ENCODE peak calls at places on chromosome 1, in seven cellular contexts. H is HCT116, E is Panc1, A is LNCaP clone FGC, R is osteoblast, C is Caco-2, T is AG10803. P is an unnamed sample.

GRCh38 chr1:85581138-85581801 is 709 bp downstream of the CCN1 start:
- DNase-seq in H (no peak), E (peak), A (no peak), R (peak), C (peak), T (peak), P (peak)

GRCh38 chr1:17412093-17412870 is 27.2 kb downstream of the RCC2 start:
- DNase-seq in H (no peak), E (no peak), A (no peak), R (peak), C (peak), T (no peak), P (no peak)

GRCh38 chr1:34787461-34788420 is 5.1 kb upstream of the GJA4 start:
- DNase-seq in H (no peak), E (no peak), A (no peak), R (peak), C (no peak), T (peak), P (no peak)

GRCh38 chr1:205585169-205585834 is 46.5 kb downstream of the ELK4 start:
- DNase-seq in H (no peak), E (no peak), A (no peak), R (no peak), C (no peak), T (no peak), P (no peak)

GRCh38 chr1:119675349-119676343 is 27.6 kb upstream of the ZNF697 start:
- DNase-seq in H (peak), E (peak), A (peak), R (peak), C (peak), T (peak), P (peak)

GRCh38 chr1:4837752-4838151 is 183.3 kb downstream of the AJAP1 start:
- DNase-seq in H (no peak), E (no peak), A (no peak), R (no peak), C (no peak), T (no peak), P (no peak)

GRCh38 chr1:156487862-156488261 is 12.7 kb downstream of the MEF2D start:
- DNase-seq in H (no peak), E (no peak), A (no peak), R (no peak), C (no peak), T (no peak), P (no peak)

GRCh38 chr1:57270926-57271698 is 152.7 kb downstream of the DAB1 start:
- DNase-seq in H (no peak), E (no peak), A (no peak), R (no peak), C (no peak), T (no peak), P (no peak)

GRCh38 chr1:209875510-209875909 is 47.7 kb downstream of the UTP25 start:
- DNase-seq in H (peak), E (no peak), A (no peak), R (no peak), C (peak), T (peak), P (no peak)

GRCh38 chr1:178224358-178224757 is 130.5 kb downstream of the RASAL2 start:
- DNase-seq in H (no peak), E (no peak), A (no peak), R (no peak), C (no peak), T (no peak), P (no peak)

GRCh38 chr1:40044065-40044575 is 3.6 kb downstream of the CAP1 start:
- DNase-seq in H (no peak), E (no peak), A (no peak), R (no peak), C (no peak), T (no peak), P (no peak)

GRCh38 chr1:179926494-179927205 is 28.0 kb upstream of the CEP350 start:
- DNase-seq in H (no peak), E (no peak), A (no peak), R (peak), C (no peak), T (peak), P (no peak)

GRCh38 chr1:89573410-89573809 is 48.8 kb downstream of the LRRC8B start:
- DNase-seq in H (no peak), E (no peak), A (no peak), R (no peak), C (no peak), T (no peak), P (no peak)

GRCh38 chr1:26897351-26897750 is 2.9 kb downstream of the GPATCH3 start:
- DNase-seq in H (no peak), E (no peak), A (no peak), R (no peak), C (no peak), T (no peak), P (no peak)

GRCh38 chr1:177053648-177054047 is 110.9 kb downstream of the ASTN1 start:
- DNase-seq in H (no peak), E (no peak), A (no peak), R (no peak), C (no peak), T (no peak), P (no peak)

GRCh38 chr1:47984175-47984789 is 12.9 kb downstream of the TRABD2B start:
- DNase-seq in H (no peak), E (no peak), A (no peak), R (no peak), C (no peak), T (no peak), P (no peak)

GRCh38 chr1:116908821-116909510 is 750 bp upstream of the PTGFRN start:
- DNase-seq in H (no peak), E (no peak), A (no peak), R (peak), C (no peak), T (no peak), P (no peak)

GRCh38 chr1:16141573-16142336 is 14.1 kb downstream of the EPHA2 start:
- DNase-seq in H (no peak), E (no peak), A (no peak), R (no peak), C (no peak), T (peak), P (no peak)

GRCh38 chr1:110783292-110783918 is 89.5 kb upstream of the CD53 start:
- DNase-seq in H (peak), E (peak), A (peak), R (peak), C (peak), T (peak), P (peak)

GRCh38 chr1:11654571-11655262 is at the start of gene FBXO44:
- DNase-seq in H (no peak), E (no peak), A (no peak), R (peak), C (peak), T (no peak), P (peak)

GRCh38 chr1:68111804-68112436 is 61.5 kb upstream of the DIRAS3 start:
- DNase-seq in H (peak), E (no peak), A (peak), R (peak), C (peak), T (peak), P (no peak)

GRCh38 chr1:23194119-23194984 is 22.9 kb downstream of the HTR1D start:
- DNase-seq in H (no peak), E (peak), A (no peak), R (peak), C (no peak), T (peak), P (no peak)

GRCh38 chr1:197907846-197908616 is 5.6 kb downstream of the C1orf53 start:
- DNase-seq in H (no peak), E (no peak), A (no peak), R (no peak), C (no peak), T (no peak), P (no peak)

DNA sequence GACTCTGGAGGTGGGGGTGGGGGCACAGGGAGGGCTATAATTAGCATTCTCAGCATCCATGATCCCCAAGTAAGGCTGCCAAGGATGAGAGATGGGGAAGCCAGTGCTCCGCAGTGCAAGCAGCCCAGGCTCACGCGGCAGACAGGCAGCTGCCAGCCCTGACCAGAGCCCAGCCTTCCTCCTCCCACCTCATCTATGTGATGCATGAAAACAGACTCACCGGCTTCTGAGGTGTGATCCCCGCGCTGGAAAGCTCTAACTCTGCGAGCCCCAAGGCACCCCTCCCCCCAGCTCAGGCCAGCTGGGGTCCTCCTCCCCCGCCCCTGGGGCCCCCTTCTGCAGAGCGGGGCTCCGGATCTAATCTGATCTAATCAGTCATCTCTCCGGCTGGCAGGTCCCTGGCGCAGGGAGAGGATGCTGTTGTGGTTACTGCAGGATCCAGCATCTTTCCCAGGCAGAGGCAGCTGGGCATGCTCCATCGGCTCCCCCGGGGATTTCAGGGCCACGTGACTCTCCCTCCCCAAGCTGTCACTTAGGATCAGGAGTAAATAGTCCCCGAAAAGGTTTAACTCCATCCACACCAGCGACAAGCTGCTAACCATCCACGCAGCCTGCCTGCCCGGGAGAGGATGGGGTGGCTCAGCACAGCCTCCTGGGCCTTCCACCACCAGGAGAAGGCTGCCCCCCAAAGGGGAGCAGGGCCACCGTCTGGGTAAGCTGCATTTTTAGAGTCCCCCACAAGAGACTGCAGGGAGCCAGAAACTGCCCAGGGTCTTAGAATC is at the start of gene PLEKHA6:
- DNase-seq in H (no peak), E (no peak), A (no peak), R (peak), C (peak), T (peak), P (no peak)
- TF ChIP-seq CTCF in H (no peak), E (no peak), A (no peak), R (peak), C (no peak), T (peak), P (no peak)

GRCh38 chr1:183850852-183851251 is 45.9 kb downstream of the RGL1 start:
- DNase-seq in H (no peak), E (no peak), A (no peak), R (no peak), C (no peak), T (no peak), P (no peak)
- TF ChIP-seq CTCF in H (no peak), E (no peak), A (no peak), R (no peak), C (no peak), T (no peak), P (no peak)

GRCh38 chr1:208445710-208446702 is 201.8 kb upstream of the PLXNA2 start:
- DNase-seq in H (no peak), E (no peak), A (no peak), R (no peak), C (no peak), T (no peak), P (no peak)

GRCh38 chr1:208448425-208448824 is 204.2 kb upstream of the PLXNA2 start:
- DNase-seq in H (no peak), E (no peak), A (no peak), R (no peak), C (no peak), T (no peak), P (no peak)

GRCh38 chr1:208449951-208450350 is 205.8 kb upstream of the PLXNA2 start:
- DNase-seq in H (no peak), E (no peak), A (no peak), R (no peak), C (no peak), T (no peak), P (no peak)

GRCh38 chr1:208455821-208456220 is 211.6 kb upstream of the PLXNA2 start:
- DNase-seq in H (no peak), E (no peak), A (no peak), R (no peak), C (no peak), T (peak), P (no peak)

GRCh38 chr1:208450958-208451357 is 206.8 kb upstream of the PLXNA2 start:
- DNase-seq in H (no peak), E (no peak), A (peak), R (no peak), C (no peak), T (no peak), P (no peak)
- TF ChIP-seq CTCF in H (no peak), E (no peak), A (no peak), R (no peak), C (no peak), T (no peak), P (no peak)

GRCh38 chr1:228884615-228885566 is 149.6 kb downstream of the RHOU start:
- DNase-seq in H (no peak), E (no peak), A (no peak), R (no peak), C (no peak), T (no peak), P (no peak)

GRCh38 chr1:228884196-228884595 is 148.9 kb downstream of the RHOU start:
- DNase-seq in H (no peak), E (no peak), A (no peak), R (no peak), C (no peak), T (no peak), P (peak)

GRCh38 chr1:228882785-228883450 is 147.6 kb downstream of the RHOU start:
- DNase-seq in H (no peak), E (no peak), A (no peak), R (peak), C (no peak), T (no peak), P (no peak)

GRCh38 chr1:228882041-228882784 is 146.9 kb downstream of the RHOU start:
- DNase-seq in H (no peak), E (no peak), A (no peak), R (no peak), C (no peak), T (no peak), P (peak)

GRCh38 chr1:228883535-228883934 is 148.3 kb downstream of the RHOU start:
- DNase-seq in H (no peak), E (no peak), A (no peak), R (no peak), C (no peak), T (no peak), P (no peak)
- TF ChIP-seq CTCF in H (no peak), E (no peak), A (no peak), R (no peak), C (no peak), T (no peak), P (no peak)

GRCh38 chr1:66695121-66695520 is 57.1 kb upstream of the DYNLT5 start:
- DNase-seq in H (no peak), E (no peak), A (no peak), R (no peak), C (no peak), T (no peak), P (no peak)
- TF ChIP-seq CTCF in H (no peak), E (no peak), A (no peak), R (no peak), C (no peak), T (no peak), P (no peak)

P was measured in B cell.